ENCODE peak calls at places on chromosomes 7 and 10, in eight cellular contexts. One of them, this sample, is unnamed.

GRCh38 chr7:44227911-44228310 is 27.1 kb downstream of the YKT6 start:
- DNase-seq in SK-N-SH: no peak
- DNase-seq in adrenal gland: no peak
- DNase-seq in endodermal cell: no peak
- DNase-seq in CD4-positive, alpha-beta T cell: no peak
- DNase-seq in neural progenitor cell: no peak
- DNase-seq in PC-9: no peak
- DNase-seq in aorta: no peak
- DNase-seq in this sample: no peak

GRCh38 chr10:6918305-6918704 is 338.2 kb upstream of the PRKCQ start:
- DNase-seq in SK-N-SH: peak; percentile 24
- DNase-seq in adrenal gland: peak; percentile 24
- DNase-seq in endodermal cell: peak; percentile 85
- DNase-seq in CD4-positive, alpha-beta T cell: peak; percentile 50
- DNase-seq in neural progenitor cell: peak; percentile 44
- DNase-seq in PC-9: no peak
- DNase-seq in aorta: no peak
- DNase-seq in this sample: peak; percentile 57

GRCh38 chr7:75691793-75692543 is 46.8 kb downstream of the HIP1 start:
- DNase-seq in SK-N-SH: no peak
- DNase-seq in adrenal gland: no peak
- DNase-seq in endodermal cell: no peak
- DNase-seq in CD4-positive, alpha-beta T cell: no peak
- DNase-seq in neural progenitor cell: no peak
- DNase-seq in PC-9: no peak
- DNase-seq in aorta: no peak
- DNase-seq in this sample: peak; percentile 45

GRCh38 chr7:158492372-158492771 is 95.3 kb downstream of the PTPRN2 start:
- DNase-seq in SK-N-SH: no peak
- DNase-seq in adrenal gland: no peak
- DNase-seq in endodermal cell: no peak
- DNase-seq in CD4-positive, alpha-beta T cell: no peak
- DNase-seq in neural progenitor cell: no peak
- DNase-seq in PC-9: no peak
- DNase-seq in aorta: no peak
- DNase-seq in this sample: no peak

GRCh38 chr10:74437822-74438221 is 286.8 kb downstream of the ADK start:
- DNase-seq in SK-N-SH: no peak
- DNase-seq in adrenal gland: no peak
- DNase-seq in endodermal cell: no peak
- DNase-seq in CD4-positive, alpha-beta T cell: no peak
- DNase-seq in neural progenitor cell: no peak
- DNase-seq in PC-9: no peak
- DNase-seq in aorta: no peak
- DNase-seq in this sample: no peak

GRCh38 chr10:23157691-23158369 is 34.3 kb upstream of the PTF1A start:
- DNase-seq in SK-N-SH: peak; percentile 70
- DNase-seq in adrenal gland: peak; percentile 32
- DNase-seq in endodermal cell: peak; percentile 60
- DNase-seq in CD4-positive, alpha-beta T cell: no peak
- DNase-seq in neural progenitor cell: peak; percentile 74
- DNase-seq in PC-9: no peak
- DNase-seq in aorta: no peak
- DNase-seq in this sample: peak; percentile 64

GRCh38 chr7:70621954-70622596 is 509.9 kb upstream of the GALNT17 start:
- DNase-seq in SK-N-SH: no peak
- DNase-seq in adrenal gland: no peak
- DNase-seq in endodermal cell: peak; percentile 26
- DNase-seq in CD4-positive, alpha-beta T cell: no peak
- DNase-seq in neural progenitor cell: no peak
- DNase-seq in PC-9: no peak
- DNase-seq in aorta: no peak
- DNase-seq in this sample: no peak

GRCh38 chr7:158733762-158734494 is 29.3 kb upstream of the NCAPG2 start:
- DNase-seq in SK-N-SH: no peak
- DNase-seq in adrenal gland: no peak
- DNase-seq in endodermal cell: no peak
- DNase-seq in CD4-positive, alpha-beta T cell: no peak
- DNase-seq in neural progenitor cell: no peak
- DNase-seq in PC-9: no peak
- DNase-seq in aorta: no peak
- DNase-seq in this sample: no peak

GRCh38 chr10:109205929-109206585 is 717.3 kb downstream of the XPNPEP1 start:
- DNase-seq in SK-N-SH: no peak
- DNase-seq in adrenal gland: no peak
- DNase-seq in endodermal cell: no peak
- DNase-seq in CD4-positive, alpha-beta T cell: no peak
- DNase-seq in neural progenitor cell: no peak
- DNase-seq in PC-9: peak; percentile 34
- DNase-seq in aorta: no peak
- DNase-seq in this sample: no peak

GRCh38 chr10:58414270-58415041 is 29.2 kb downstream of the TFAM start:
- DNase-seq in SK-N-SH: peak; percentile 54
- DNase-seq in adrenal gland: no peak
- DNase-seq in endodermal cell: peak; percentile 47
- DNase-seq in CD4-positive, alpha-beta T cell: no peak
- DNase-seq in neural progenitor cell: peak; percentile 18
- DNase-seq in PC-9: peak; percentile 39
- DNase-seq in aorta: no peak
- DNase-seq in this sample: no peak

GRCh38 chr10:69659286-69660027 is 29.4 kb downstream of the FAM241B start:
- DNase-seq in SK-N-SH: no peak
- DNase-seq in adrenal gland: no peak
- DNase-seq in endodermal cell: no peak
- DNase-seq in CD4-positive, alpha-beta T cell: no peak
- DNase-seq in neural progenitor cell: no peak
- DNase-seq in PC-9: no peak
- DNase-seq in aorta: no peak
- DNase-seq in this sample: no peak

GRCh38 chr10:95286707-95287106 is 4.1 kb downstream of the PDLIM1 start:
- DNase-seq in SK-N-SH: no peak
- DNase-seq in adrenal gland: no peak
- DNase-seq in endodermal cell: no peak
- DNase-seq in CD4-positive, alpha-beta T cell: no peak
- DNase-seq in neural progenitor cell: no peak
- DNase-seq in PC-9: peak; percentile 49
- DNase-seq in aorta: no peak
- DNase-seq in this sample: no peak

GRCh38 chr7:110084177-110084807 is 1006.6 kb upstream of the LRRN3 start:
- DNase-seq in SK-N-SH: no peak
- DNase-seq in adrenal gland: no peak
- DNase-seq in endodermal cell: no peak
- DNase-seq in CD4-positive, alpha-beta T cell: no peak
- DNase-seq in neural progenitor cell: no peak
- DNase-seq in PC-9: no peak
- DNase-seq in aorta: no peak
- DNase-seq in this sample: no peak

GRCh38 chr7:30795161-30795943 is 24.1 kb downstream of the MINDY4 start:
- DNase-seq in SK-N-SH: no peak
- DNase-seq in adrenal gland: no peak
- DNase-seq in endodermal cell: peak; percentile 49
- DNase-seq in CD4-positive, alpha-beta T cell: no peak
- DNase-seq in neural progenitor cell: no peak
- DNase-seq in PC-9: peak; percentile 87
- DNase-seq in aorta: no peak
- DNase-seq in this sample: no peak

GRCh38 chr10:79933961-79934360 is 14.9 kb downstream of the SFTPD start:
- DNase-seq in SK-N-SH: no peak
- DNase-seq in adrenal gland: no peak
- DNase-seq in endodermal cell: no peak
- DNase-seq in CD4-positive, alpha-beta T cell: no peak
- DNase-seq in neural progenitor cell: no peak
- DNase-seq in PC-9: no peak
- DNase-seq in aorta: no peak
- DNase-seq in this sample: no peak

GRCh38 chr10:125008689-125009579 is 67.0 kb downstream of the ZRANB1 start:
- DNase-seq in SK-N-SH: no peak
- DNase-seq in adrenal gland: no peak
- DNase-seq in endodermal cell: peak; percentile 67
- DNase-seq in CD4-positive, alpha-beta T cell: no peak
- DNase-seq in neural progenitor cell: peak; percentile 63
- DNase-seq in PC-9: no peak
- DNase-seq in aorta: peak; percentile 67
- DNase-seq in this sample: no peak

GRCh38 chr7:74318043-74318442 is 28.8 kb downstream of the CLIP2 start:
- DNase-seq in SK-N-SH: no peak
- DNase-seq in adrenal gland: no peak
- DNase-seq in endodermal cell: no peak
- DNase-seq in CD4-positive, alpha-beta T cell: no peak
- DNase-seq in neural progenitor cell: no peak
- DNase-seq in PC-9: no peak
- DNase-seq in aorta: no peak
- DNase-seq in this sample: no peak

GRCh38 chr7:74307738-74308505 is 18.7 kb downstream of the CLIP2 start:
- DNase-seq in SK-N-SH: peak; percentile 28
- DNase-seq in adrenal gland: no peak
- DNase-seq in endodermal cell: no peak
- DNase-seq in CD4-positive, alpha-beta T cell: no peak
- DNase-seq in neural progenitor cell: no peak
- DNase-seq in PC-9: no peak
- DNase-seq in aorta: no peak
- DNase-seq in this sample: no peak

GRCh38 chr7:74311305-74311744 is 22.1 kb downstream of the CLIP2 start:
- DNase-seq in SK-N-SH: no peak
- DNase-seq in adrenal gland: no peak
- DNase-seq in endodermal cell: no peak
- DNase-seq in CD4-positive, alpha-beta T cell: no peak
- DNase-seq in neural progenitor cell: no peak
- DNase-seq in PC-9: peak; percentile 93
- DNase-seq in aorta: no peak
- DNase-seq in this sample: no peak

GRCh38 chr7:74317146-74317782 is 28.1 kb downstream of the CLIP2 start:
- DNase-seq in SK-N-SH: peak; percentile 28
- DNase-seq in adrenal gland: no peak
- DNase-seq in endodermal cell: no peak
- DNase-seq in CD4-positive, alpha-beta T cell: no peak
- DNase-seq in neural progenitor cell: no peak
- DNase-seq in PC-9: no peak
- DNase-seq in aorta: no peak
- DNase-seq in this sample: no peak

DNA sequence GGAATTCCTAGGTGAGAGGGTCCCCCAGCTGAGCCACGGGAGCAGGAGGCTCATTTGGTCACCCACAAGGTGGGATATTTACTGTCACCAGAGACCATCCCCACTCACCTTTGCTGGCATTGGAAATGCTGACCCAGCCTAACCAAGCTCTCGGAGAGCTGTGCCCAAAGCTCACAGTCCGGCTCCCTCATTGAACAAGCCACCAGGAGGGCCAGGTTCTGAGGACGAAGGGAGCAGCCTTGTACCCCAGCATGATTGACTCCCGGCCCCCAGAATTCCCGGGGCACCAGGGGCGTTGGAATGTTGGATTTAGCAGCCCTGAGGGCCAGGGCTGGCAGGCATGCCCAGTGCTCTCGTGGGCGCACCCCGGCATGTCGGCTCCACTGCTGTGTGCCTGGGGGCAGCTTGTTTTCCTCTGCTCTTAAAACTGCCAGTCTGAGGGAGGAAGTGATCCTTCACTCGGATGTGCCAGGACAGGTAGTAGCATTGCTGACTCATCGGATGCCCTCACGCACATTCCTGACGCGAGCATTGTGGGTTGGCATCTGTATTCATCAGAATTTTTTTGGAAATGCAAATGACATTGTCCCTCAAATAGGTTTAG is 23.3 kb downstream of the CLIP2 start:
- DNase-seq in SK-N-SH: peak; percentile 30
- DNase-seq in adrenal gland: no peak
- DNase-seq in endodermal cell: no peak
- DNase-seq in CD4-positive, alpha-beta T cell: no peak
- DNase-seq in neural progenitor cell: no peak
- DNase-seq in PC-9: peak; percentile 95
- DNase-seq in aorta: no peak
- DNase-seq in this sample: no peak
- H3K27ac ChIP-seq in SK-N-SH: no peak overlapping the region
- H3K27ac ChIP-seq in adrenal gland: no peak overlapping the region
- H3K27ac ChIP-seq in endodermal cell: no peak overlapping the region
- H3K27ac ChIP-seq in CD4-positive, alpha-beta T cell: no peak overlapping the region
- H3K27ac ChIP-seq in neural progenitor cell: no peak overlapping the region
- H3K27ac ChIP-seq in PC-9: peak overlapping the region; percentile 92
- H3K27ac ChIP-seq in aorta: no peak overlapping the region
- H3K27ac ChIP-seq in this sample: no peak overlapping the region

DNA sequence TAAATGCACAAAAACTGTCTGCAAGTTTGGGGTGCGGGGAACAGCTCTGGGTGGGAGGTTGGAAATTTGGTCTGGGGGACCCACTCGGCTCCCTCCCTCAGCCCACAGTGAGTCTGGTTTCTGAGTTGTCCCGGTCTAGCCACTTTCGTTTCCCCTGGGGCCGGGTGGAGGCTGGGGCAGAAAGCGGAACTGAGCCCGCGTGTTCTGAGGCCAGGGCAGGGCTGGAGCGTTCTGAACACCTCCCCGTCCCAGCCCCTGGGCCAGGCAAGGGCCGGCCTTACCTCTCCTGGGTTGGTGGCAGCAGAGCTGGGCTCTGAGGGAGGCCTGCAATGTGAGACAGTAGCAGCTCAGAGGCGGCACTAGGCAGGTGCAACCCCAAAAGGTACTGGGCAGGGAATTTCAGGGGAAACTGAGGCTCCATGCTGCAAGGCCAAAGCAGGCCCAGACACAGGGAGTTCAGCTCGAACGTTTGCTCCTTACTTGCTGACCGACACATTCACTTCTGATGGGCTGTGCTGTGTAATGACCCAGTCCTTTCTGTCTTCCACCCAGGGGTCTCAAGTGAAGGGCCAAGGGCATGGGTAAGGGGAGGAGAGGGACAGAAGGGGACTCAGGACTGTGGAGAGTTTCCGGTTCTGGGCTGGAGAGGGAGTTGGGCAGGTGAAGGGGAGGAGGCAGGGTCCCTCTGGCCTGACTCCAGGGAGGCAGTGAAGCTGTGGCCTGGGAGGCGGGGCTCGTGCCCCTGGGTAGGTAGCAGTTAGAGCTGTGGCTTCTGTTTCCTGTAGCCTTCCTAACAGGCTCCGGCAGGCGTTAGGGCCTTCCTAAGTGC is 3.0 kb downstream of the IRF5 start:
- DNase-seq in SK-N-SH: peak; percentile 39
- DNase-seq in adrenal gland: no peak
- DNase-seq in endodermal cell: no peak
- DNase-seq in CD4-positive, alpha-beta T cell: no peak
- DNase-seq in neural progenitor cell: no peak
- DNase-seq in PC-9: no peak
- DNase-seq in aorta: peak; percentile 84
- DNase-seq in this sample: peak; percentile 93
- H3K27ac ChIP-seq in SK-N-SH: no peak overlapping the region
- H3K27ac ChIP-seq in adrenal gland: no peak overlapping the region
- H3K27ac ChIP-seq in endodermal cell: no peak overlapping the region
- H3K27ac ChIP-seq in CD4-positive, alpha-beta T cell: no peak overlapping the region
- H3K27ac ChIP-seq in neural progenitor cell: no peak overlapping the region
- H3K27ac ChIP-seq in PC-9: no peak overlapping the region
- H3K27ac ChIP-seq in aorta: no peak overlapping the region
- H3K27ac ChIP-seq in this sample: peak overlapping the region; percentile 75

GRCh38 chr10:76879116-76879706 is 758.4 kb downstream of the KCNMA1 start:
- DNase-seq in SK-N-SH: peak; percentile 34
- DNase-seq in adrenal gland: no peak
- DNase-seq in endodermal cell: no peak
- DNase-seq in CD4-positive, alpha-beta T cell: no peak
- DNase-seq in neural progenitor cell: no peak
- DNase-seq in PC-9: no peak
- DNase-seq in aorta: no peak
- DNase-seq in this sample: no peak
- H3K27ac ChIP-seq in SK-N-SH: peak overlapping the region; percentile 87
- H3K27ac ChIP-seq in adrenal gland: no peak overlapping the region
- H3K27ac ChIP-seq in endodermal cell: no peak overlapping the region
- H3K27ac ChIP-seq in CD4-positive, alpha-beta T cell: no peak overlapping the region
- H3K27ac ChIP-seq in neural progenitor cell: no peak overlapping the region
- H3K27ac ChIP-seq in PC-9: no peak overlapping the region
- H3K27ac ChIP-seq in aorta: no peak overlapping the region
- H3K27ac ChIP-seq in this sample: no peak overlapping the region

GRCh38 chr10:59907918-59908807 is 1.8 kb upstream of the CCDC6 start:
- DNase-seq in SK-N-SH: no peak
- DNase-seq in adrenal gland: peak; percentile 78
- DNase-seq in endodermal cell: peak; percentile 89
- DNase-seq in CD4-positive, alpha-beta T cell: peak; percentile 16
- DNase-seq in neural progenitor cell: peak; percentile 77
- DNase-seq in PC-9: peak; percentile 88
- DNase-seq in aorta: no peak
- DNase-seq in this sample: peak; percentile 73
- H3K27ac ChIP-seq in SK-N-SH: peak overlapping the region; percentile 71
- H3K27ac ChIP-seq in adrenal gland: peak overlapping the region; percentile 96
- H3K27ac ChIP-seq in endodermal cell: peak overlapping the region; percentile 75
- H3K27ac ChIP-seq in CD4-positive, alpha-beta T cell: peak overlapping the region; percentile 83
- H3K27ac ChIP-seq in neural progenitor cell: peak overlapping the region; percentile 90
- H3K27ac ChIP-seq in PC-9: peak overlapping the region; percentile 97
- H3K27ac ChIP-seq in aorta: peak overlapping the region; percentile 100
- H3K27ac ChIP-seq in this sample: peak overlapping the region; percentile 77